ENCODE peak calls at places on chromosome 17, in ten cellular contexts. D is adrenal gland; X is activated naive CD4-positive, alpha-beta T cell treated with anti-CD3 and anti-CD28 coated beads, Interleukin-2, amount 10 ng/mL, durations not matched to agents 7 days and 5 days; G is prostate gland; C is GM12878; Y is NCI-H748 treated with DMSO at 0.1 percent for 48 hours; V is LoVo; I is NCI-H1092; B is psoas muscle; M is activated gamma-delta T cell treated with Interleukin-2 at 50 U/mL for 16 hours. T is an unnamed sample.

GRCh38 chr17:72104164-72104862 is 16.5 kb upstream of the SOX9 start:
- DNase-seq in B (peak; percentile 37), G (no peak), Y (no peak), V (no peak), D (no peak), I (no peak), C (no peak), M (no peak), X (no peak), T (no peak)

GRCh38 chr17:48639136-48639535 is 13.0 kb upstream of the HOXB9 start:
- DNase-seq in I (no peak), X (no peak), D (no peak), G (no peak), V (no peak), Y (no peak), B (no peak), M (no peak), C (no peak), T (no peak)

GRCh38 chr17:27892542-27892865 is 661 bp downstream of the LYRM9 start:
- DNase-seq in I (no peak), M (no peak), V (no peak), X (no peak), Y (no peak), G (no peak), B (no peak), C (no peak), D (no peak), T (no peak)

GRCh38 chr17:11446316-11446715 is 152.0 kb upstream of the DNAH9 start:
- DNase-seq in B (no peak), I (no peak), M (no peak), V (no peak), D (no peak), X (no peak), C (no peak), Y (no peak), G (no peak), T (no peak)

GRCh38 chr17:46191332-46192210 is 1.7 kb downstream of the KANSL1 start:
- DNase-seq in D (peak; percentile 54), G (peak; percentile 25), Y (peak; percentile 48), X (peak; percentile 54), V (peak; percentile 58), C (no peak), I (peak; percentile 8), B (no peak), M (no peak), T (no peak)

GRCh38 chr17:70875729-70876344 is 706.5 kb downstream of the KCNJ2 start:
- DNase-seq in Y (no peak), I (no peak), X (no peak), D (no peak), G (no peak), C (no peak), B (no peak), M (no peak), V (no peak), T (no peak)

GRCh38 chr17:4587803-4588202 is 3.5 kb downstream of the SMTNL2 start:
- DNase-seq in C (no peak), V (no peak), X (no peak), Y (no peak), B (no peak), D (no peak), G (no peak), M (no peak), I (no peak), T (no peak)

GRCh38 chr17:8674344-8675305 is 44.1 kb upstream of the MYH10 start:
- DNase-seq in V (no peak), Y (no peak), B (peak; percentile 52), I (no peak), X (no peak), M (no peak), D (no peak), G (no peak), C (no peak), T (no peak)

GRCh38 chr17:2122641-2123302 is 67.9 kb downstream of the HIC1 start:
- DNase-seq in M (no peak), B (peak; percentile 78), G (peak; percentile 82), D (peak; percentile 33), X (no peak), I (peak; percentile 47), C (no peak), Y (no peak), V (no peak), T (no peak)

GRCh38 chr17:63458478-63458877 is 12.4 kb upstream of the CYB561 start:
- DNase-seq in M (no peak), X (no peak), B (no peak), C (no peak), G (no peak), Y (no peak), V (no peak), I (no peak), D (no peak), T (no peak)

GRCh38 chr17:21452377-21453143 is 76.4 kb downstream of the KCNJ12 start:
- DNase-seq in M (no peak), Y (no peak), G (peak; percentile 13), I (no peak), D (peak; percentile 33), C (no peak), B (peak; percentile 52), V (no peak), X (peak; percentile 52), T (no peak)

GRCh38 chr17:1813088-1813487 is 16.6 kb downstream of the SMYD4 start:
- DNase-seq in B (no peak), D (no peak), X (no peak), M (no peak), I (no peak), G (no peak), V (no peak), C (no peak), Y (no peak), T (no peak)

GRCh38 chr17:38456031-38456815 is 28.0 kb downstream of the ARHGAP23 start:
- DNase-seq in X (no peak), D (no peak), Y (no peak), V (no peak), I (no peak), G (no peak), M (no peak), B (no peak), C (no peak), T (no peak)

GRCh38 chr17:15263206-15263579 is 1.9 kb downstream of the PMP22 start:
- DNase-seq in X (no peak), Y (no peak), C (no peak), D (peak; percentile 47), G (peak; percentile 12), M (no peak), I (no peak), B (peak; percentile 91), V (peak; percentile 74), T (no peak)

GRCh38 chr17:74840989-74841666 is 18.6 kb downstream of the GRIN2C start:
- DNase-seq in C (no peak), B (peak; percentile 74), Y (no peak), V (no peak), G (peak; percentile 39), M (no peak), D (no peak), X (no peak), I (no peak), T (no peak)

GRCh38 chr17:40980594-40980993 is 3.5 kb downstream of the KRT40 start:
- DNase-seq in G (no peak), M (no peak), C (no peak), I (no peak), X (no peak), Y (no peak), V (no peak), D (no peak), B (peak; percentile 17), T (no peak)

GRCh38 chr17:42097691-42098661 is at the start of gene ZNF385C:
- DNase-seq in D (no peak), G (no peak), B (no peak), V (no peak), X (peak; percentile 57), I (no peak), M (no peak), C (no peak), Y (no peak), T (no peak)

GRCh38 chr17:39564201-39564828 is 43.4 kb downstream of the NEUROD2 start:
- DNase-seq in V (no peak), Y (no peak), M (no peak), I (no peak), G (no peak), C (no peak), X (no peak), D (no peak), B (no peak), T (no peak)

GRCh38 chr17:51391992-51392654 is 131.8 kb downstream of the UTP18 start:
- DNase-seq in C (no peak), B (no peak), X (no peak), I (no peak), D (no peak), G (no peak), M (no peak), Y (no peak), V (peak; percentile 13), T (no peak)

GRCh38 chr17:17098426-17099035 is 56.3 kb downstream of the MPRIP start:
- DNase-seq in D (no peak), C (no peak), X (no peak), Y (no peak), V (no peak), B (peak; percentile 53), M (no peak), I (no peak), G (no peak), T (no peak)

GRCh38 chr17:77684803-77685580 is 273.5 kb upstream of the TNRC6C start:
- DNase-seq in X (no peak), V (no peak), Y (no peak), D (no peak), B (no peak), C (no peak), M (no peak), I (no peak), G (no peak), T (no peak)

GRCh38 chr17:76271669-76272540 is 6.8 kb downstream of the UBALD2 start:
- DNase-seq in Y (no peak), I (no peak), B (peak; percentile 34), X (peak; percentile 86), M (peak; percentile 52), D (no peak), G (no peak), V (no peak), C (peak; percentile 91), T (no peak)

GRCh38 chr17:16817201-16817600 is 127.2 kb downstream of the CCDC144A start:
- DNase-seq in D (no peak), M (no peak), V (no peak), G (no peak), B (no peak), I (no peak), Y (no peak), C (no peak), X (no peak), T (no peak)

GRCh38 chr17:48631693-48632578 is 5.8 kb upstream of the HOXB9 start:
- DNase-seq in G (no peak), M (no peak), C (no peak), V (no peak), B (no peak), I (no peak), Y (no peak), X (no peak), D (no peak), T (no peak)

GRCh38 chr17:66406701-66407644 is 104.6 kb downstream of the PRKCA start:
- DNase-seq in X (peak; percentile 72), I (no peak), B (no peak), V (no peak), Y (no peak), C (no peak), G (no peak), M (no peak), D (no peak), T (no peak)

GRCh38 chr17:75191584-75191983 is 8.8 kb upstream of the SUMO2 start:
- DNase-seq in I (no peak), X (no peak), V (no peak), B (no peak), G (no peak), D (no peak), C (no peak), M (no peak), Y (no peak), T (no peak)

GRCh38 chr17:11880714-11881113 is 116.6 kb downstream of the ZNF18 start:
- DNase-seq in C (no peak), X (no peak), I (no peak), B (no peak), D (no peak), V (peak; percentile 52), G (peak; percentile 16), Y (peak; percentile 1), M (no peak), T (no peak)

GRCh38 chr17:60538726-60539125 is 12.7 kb upstream of the APPBP2 start:
- DNase-seq in X (no peak), C (no peak), I (no peak), G (no peak), Y (no peak), B (no peak), M (no peak), V (no peak), D (no peak), T (no peak)

T was measured in NCI-H2081 treated with DMSO at 0.1 percent for 48 hours.